ENCODE peak calls at places on chromosomes 2 and 18, in four cellular contexts. T is heart left ventricle; D is amniotic stem cell; Q is naive thymus-derived CD8-positive, alpha-beta T cell. X is an unnamed sample.

GRCh38 chr18:37484893-37485834 is 80.4 kb downstream of the CELF4 start:
- DNase-seq in T (no peak), D (no peak), Q (no peak), X (peak)

GRCh38 chr2:112182581-112183034 is 44.4 kb downstream of the FBLN7 start:
- DNase-seq in T (no peak), D (no peak), Q (no peak), X (peak)

GRCh38 chr2:73202156-73203054 is at the start of gene NOTO:
- DNase-seq in T (no peak), D (no peak), Q (no peak), X (peak)

GRCh38 chr2:13652531-13653313 is 936.0 kb downstream of the TRIB2 start:
- DNase-seq in T (no peak), D (no peak), Q (no peak), X (no peak)

GRCh38 chr2:10900216-10901109 is 11.3 kb upstream of the KCNF1 start:
- DNase-seq in T (no peak), D (no peak), Q (no peak), X (no peak)

GRCh38 chr2:193963472-193964119 is 1693.4 kb upstream of the SLC39A10 start:
- DNase-seq in T (no peak), D (peak), Q (no peak), X (no peak)

GRCh38 chr2:25127631-25128030 is 40.7 kb downstream of the POMC start:
- DNase-seq in T (no peak), D (no peak), Q (no peak), X (peak)

GRCh38 chr2:71995067-71995665 is 152.5 kb downstream of the CYP26B1 start:
- DNase-seq in T (no peak), D (peak), Q (no peak), X (no peak)

GRCh38 chr2:106117882-106118684 is 76.0 kb downstream of the UXS1 start:
- DNase-seq in T (no peak), D (no peak), Q (no peak), X (no peak)

GRCh38 chr2:70240599-70240998 is 7.8 kb downstream of the TIA1 start:
- DNase-seq in T (no peak), D (no peak), Q (no peak), X (no peak)

GRCh38 chr18:69567813-69568488 is 167.3 kb downstream of the DOK6 start:
- DNase-seq in T (no peak), D (no peak), Q (no peak), X (peak)

GRCh38 chr2:238093181-238094140 is 6.7 kb upstream of the ESPNL start:
- DNase-seq in T (no peak), D (no peak), Q (no peak), X (no peak)

X was measured in right cardiac atrium.